ENCODE peak calls at places on chromosome 12, in nine cellular contexts. E is cerebellum, S is H9, C is cardiac fibroblast, D is amygdala, O is iPS-NIHi11, F is ELR, Y is HTR-8/SVneo, H is anterior cingulate cortex. N is an unnamed sample.

GRCh38 chr12:102601621-102602020 is 121.3 kb upstream of the IGF1 start:
- DNase-seq in E (no peak), S (no peak), C (no peak), D (no peak), O (no peak), F (no peak), Y (no peak), H (no peak), N (no peak)

GRCh38 chr12:12788675-12789368 is 3.4 kb downstream of the APOLD1 start:
- DNase-seq in E (peak), S (peak), C (peak), D (peak), O (peak), F (peak), Y (no peak), H (peak), N (peak)

GRCh38 chr12:96258451-96258933 is 64.3 kb downstream of the ELK3 start:
- DNase-seq in E (no peak), S (no peak), C (peak), D (no peak), O (peak), F (no peak), Y (no peak), H (peak), N (no peak)

GRCh38 chr12:108757842-108758241 is 26.5 kb upstream of the CORO1C start:
- DNase-seq in E (no peak), S (no peak), C (no peak), D (no peak), O (no peak), F (no peak), Y (no peak), H (no peak), N (no peak)

GRCh38 chr12:124898200-124898950 is 16.1 kb downstream of the UBC start:
- DNase-seq in E (peak), S (peak), C (peak), D (peak), O (peak), F (peak), Y (peak), H (peak), N (peak)

GRCh38 chr12:28130625-28131598 is 59.3 kb upstream of the CCDC91 start:
- DNase-seq in E (no peak), S (no peak), C (peak), D (no peak), O (no peak), F (peak), Y (peak), H (no peak), N (no peak)

GRCh38 chr12:24795699-24796385 is 153.1 kb downstream of the BCAT1 start:
- DNase-seq in E (no peak), S (no peak), C (no peak), D (no peak), O (no peak), F (peak), Y (no peak), H (no peak), N (peak)

GRCh38 chr12:119168721-119169120 is 10.0 kb upstream of the HSPB8 start:
- DNase-seq in E (no peak), S (no peak), C (no peak), D (no peak), O (no peak), F (no peak), Y (no peak), H (no peak), N (no peak)

GRCh38 chr12:68334136-68334535 is 2.0 kb upstream of the MDM1 start:
- DNase-seq in E (no peak), S (peak), C (no peak), D (no peak), O (no peak), F (no peak), Y (peak), H (no peak), N (no peak)

GRCh38 chr12:119512772-119513497 is 80.6 kb upstream of the TMEM233 start:
- DNase-seq in E (no peak), S (no peak), C (no peak), D (no peak), O (peak), F (peak), Y (peak), H (no peak), N (peak)

GRCh38 chr12:34368079-34368478 is 345.8 kb downstream of the ALG10 start:
- DNase-seq in E (no peak), S (no peak), C (no peak), D (no peak), O (no peak), F (no peak), Y (no peak), H (no peak), N (no peak)

GRCh38 chr12:47814539-47815170 is 5.0 kb downstream of the HDAC7 start:
- DNase-seq in E (no peak), S (no peak), C (no peak), D (no peak), O (no peak), F (no peak), Y (no peak), H (no peak), N (no peak)

GRCh38 chr12:116508145-116509121 is 50.7 kb upstream of the MAP1LC3B2 start:
- DNase-seq in E (no peak), S (peak), C (peak), D (no peak), O (peak), F (peak), Y (no peak), H (peak), N (no peak)

GRCh38 chr12:31006416-31007152 is 67.1 kb upstream of the DDX11 start:
- DNase-seq in E (no peak), S (no peak), C (no peak), D (no peak), O (no peak), F (no peak), Y (no peak), H (no peak), N (no peak)

GRCh38 chr12:51548241-51548640 is 42.8 kb upstream of the SCN8A start:
- DNase-seq in E (no peak), S (no peak), C (no peak), D (no peak), O (no peak), F (no peak), Y (no peak), H (no peak), N (no peak)

N was measured in NAMALWA.